ENCODE peak calls at places on chromosomes 13 and 19, in nine cellular contexts. E is EH; N is stimulated activated CD4-positive, alpha-beta T cell treated with anti-CD3 and anti-CD28 coated beads, TNF-alpha, amount 100 ng/mL, for 48 hours; O is T-cell; F is NCI-H1930; T is COR-L47; X is NCI-H1436 treated with DMSO at 0.1 percent for 48 hours; U is psoas muscle; B is T-helper 17 cell. A is an unnamed sample.

GRCh38 chr19:6476155-6476895 is 5.3 kb downstream of the DENND1C start:
- DNase-seq in E (peak), N (peak), O (peak), F (peak), T (no peak), X (no peak), U (peak), B (peak), A (no peak)

GRCh38 chr13:113947321-113948033 is 26.4 kb downstream of the C13orf46 start:
- DNase-seq in E (peak), N (no peak), O (no peak), F (no peak), T (peak), X (no peak), U (peak), B (no peak), A (no peak)

GRCh38 chr19:46294475-46294874 is 2.4 kb upstream of the HIF3A start:
- DNase-seq in E (no peak), N (no peak), O (no peak), F (no peak), T (no peak), X (no peak), U (no peak), B (no peak), A (no peak)

GRCh38 chr19:43589680-43590079 is 6.3 kb downstream of the IRGQ start:
- DNase-seq in E (no peak), N (no peak), O (no peak), F (no peak), T (no peak), X (no peak), U (no peak), B (no peak), A (no peak)

GRCh38 chr19:9309974-9310446 is 372 bp upstream of the ZNF699 start:
- DNase-seq in E (peak), N (peak), O (no peak), F (peak), T (peak), X (peak), U (peak), B (no peak), A (peak)

GRCh38 chr13:59490651-59491050 is 673.1 kb downstream of the DIAPH3 start:
- DNase-seq in E (no peak), N (no peak), O (no peak), F (no peak), T (no peak), X (no peak), U (no peak), B (no peak), A (no peak)

GRCh38 chr13:43785166-43785680 is 1.5 kb downstream of the ENOX1 start:
- DNase-seq in E (no peak), N (no peak), O (no peak), F (no peak), T (no peak), X (no peak), U (no peak), B (no peak), A (no peak)

GRCh38 chr19:39194832-39195542 is 1.8 kb upstream of the NCCRP1 start:
- DNase-seq in E (no peak), N (no peak), O (no peak), F (no peak), T (no peak), X (no peak), U (no peak), B (no peak), A (no peak)

GRCh38 chr13:36718146-36718545 is 44.3 kb downstream of the SERTM1 start:
- DNase-seq in E (no peak), N (no peak), O (no peak), F (no peak), T (no peak), X (no peak), U (no peak), B (no peak), A (no peak)

GRCh38 chr13:97328222-97328790 is 105.7 kb upstream of the RAP2A start:
- DNase-seq in E (peak), N (no peak), O (no peak), F (no peak), T (no peak), X (no peak), U (no peak), B (no peak), A (no peak)

GRCh38 chr13:99926014-99926731 is 45.4 kb downstream of the ZIC5 start:
- DNase-seq in E (peak), N (no peak), O (no peak), F (no peak), T (peak), X (no peak), U (no peak), B (no peak), A (no peak)

GRCh38 chr19:4334929-4335833 is 3.4 kb downstream of the STAP2 start:
- DNase-seq in E (no peak), N (no peak), O (no peak), F (no peak), T (no peak), X (no peak), U (no peak), B (no peak), A (no peak)

GRCh38 chr19:33486407-33486806 is 35.2 kb downstream of the PEPD start:
- DNase-seq in E (no peak), N (no peak), O (no peak), F (no peak), T (no peak), X (no peak), U (no peak), B (no peak), A (no peak)

A was measured in hypothalamus.